ENCODE peak calls at places on chromosomes 13 and 19, in six cellular contexts. U, F, A, Q, O and C are unnamed samples.

GRCh38 chr19:57947419-57948134 is at the start of gene ZNF256:
- DNase-seq in Q (peak; percentile 92), A (peak; percentile 97), O (peak; percentile 98), F (peak; percentile 95), U (peak; percentile 93), C (peak; percentile 92)

GRCh38 chr19:14416743-14417214 is 2.4 kb downstream of the DDX39A start:
- DNase-seq in Q (no peak), A (no peak), O (no peak), U (no peak), F (no peak), C (peak; percentile 37)

GRCh38 chr13:27264181-27264580 is 6.4 kb upstream of the RASL11A start:
- DNase-seq in U (peak; percentile 89), O (no peak), A (no peak), F (peak; percentile 84), Q (no peak), C (no peak)

GRCh38 chr19:19081642-19082151 is 17.9 kb downstream of the SLC25A42 start:
- DNase-seq in Q (no peak), F (no peak), U (peak; percentile 50), A (no peak), O (no peak), C (no peak)

GRCh38 chr13:47211106-47211505 is 314.3 kb upstream of the HTR2A start:
- DNase-seq in F (peak; percentile 17), O (peak; percentile 33), Q (no peak), U (peak; percentile 40), A (no peak), C (no peak)

GRCh38 chr19:17658666-17659065 is 29.5 kb downstream of the UNC13A start:
- DNase-seq in O (no peak), Q (no peak), A (no peak), U (no peak), F (no peak), C (no peak)

GRCh38 chr19:29215322-29215845 is 2.4 kb upstream of the UQCRFS1 start:
- DNase-seq in Q (no peak), F (no peak), O (no peak), A (no peak), U (no peak), C (no peak)

GRCh38 chr19:1847684-1848398 is 442 bp downstream of the REXO1 start:
- DNase-seq in U (peak; percentile 40), F (peak; percentile 88), Q (no peak), A (peak; percentile 65), O (no peak), C (peak; percentile 38)

GRCh38 chr19:29587059-29587458 is 19.0 kb upstream of the POP4 start:
- DNase-seq in O (no peak), A (no peak), Q (no peak), F (no peak), U (no peak), C (no peak)

GRCh38 chr13:101749584-101749983 is 297.1 kb downstream of the ITGBL1 start:
- DNase-seq in U (no peak), A (no peak), F (no peak), Q (no peak), O (no peak), C (no peak)

GRCh38 chr13:44188257-44188656 is 185.4 kb upstream of the SERP2 start:
- DNase-seq in A (no peak), F (peak; percentile 45), Q (no peak), U (peak; percentile 75), O (no peak), C (peak; percentile 79)

GRCh38 chr13:21020581-21020980 is 40.8 kb downstream of the LATS2 start:
- DNase-seq in U (no peak), A (no peak), Q (no peak), F (no peak), O (peak; percentile 14), C (no peak)

GRCh38 chr19:35716985-35717664 is 678 bp upstream of the KMT2B start:
- DNase-seq in U (peak; percentile 94), O (peak; percentile 95), A (peak; percentile 94), F (peak; percentile 97), Q (peak; percentile 95), C (peak; percentile 86)

GRCh38 chr19:3275068-3275582 is 50.7 kb downstream of the CELF5 start:
- DNase-seq in A (no peak), U (no peak), O (peak; percentile 88), Q (peak; percentile 69), F (peak; percentile 22), C (no peak)

GRCh38 chr13:21120191-21120590 is 56.2 kb downstream of the SKA3 start:
- DNase-seq in A (no peak), O (no peak), Q (no peak), U (no peak), F (no peak), C (no peak)

GRCh38 chr13:51623473-51623872 is 39.2 kb downstream of the WDFY2 start:
- DNase-seq in U (no peak), A (no peak), O (no peak), Q (no peak), F (no peak), C (no peak)

GRCh38 chr13:113874177-113874576 is 10.3 kb upstream of the GAS6 start:
- DNase-seq in U (no peak), O (no peak), Q (no peak), A (no peak), F (no peak), C (no peak)

GRCh38 chr13:24865158-24865557 is 101.2 kb downstream of the RNF17 start:
- DNase-seq in Q (no peak), O (no peak), F (peak; percentile 12), U (peak; percentile 4), A (no peak), C (no peak)

GRCh38 chr19:29245221-29245620 is 32.3 kb upstream of the UQCRFS1 start:
- DNase-seq in A (no peak), O (no peak), Q (no peak), F (no peak), U (no peak), C (no peak)

GRCh38 chr13:29125145-29125933 is 305.2 kb downstream of the MTUS2 start:
- DNase-seq in F (peak; percentile 62), Q (no peak), O (no peak), U (no peak), A (no peak), C (peak; percentile 27)

GRCh38 chr13:71864094-71864980 is 2.7 kb downstream of the DACH1 start:
- DNase-seq in O (peak; percentile 55), U (no peak), Q (no peak), A (peak; percentile 69), F (peak; percentile 84), C (no peak)

GRCh38 chr13:19606152-19606551 is 27.3 kb upstream of the MPHOSPH8 start:
- DNase-seq in A (no peak), F (no peak), U (peak; percentile 48), Q (no peak), O (no peak), C (no peak)

GRCh38 chr19:18204394-18205179 is 745 bp upstream of the RAB3A start:
- DNase-seq in Q (peak; percentile 90), O (no peak), U (no peak), A (peak; percentile 85), F (peak; percentile 77), C (peak; percentile 81)

DNA sequence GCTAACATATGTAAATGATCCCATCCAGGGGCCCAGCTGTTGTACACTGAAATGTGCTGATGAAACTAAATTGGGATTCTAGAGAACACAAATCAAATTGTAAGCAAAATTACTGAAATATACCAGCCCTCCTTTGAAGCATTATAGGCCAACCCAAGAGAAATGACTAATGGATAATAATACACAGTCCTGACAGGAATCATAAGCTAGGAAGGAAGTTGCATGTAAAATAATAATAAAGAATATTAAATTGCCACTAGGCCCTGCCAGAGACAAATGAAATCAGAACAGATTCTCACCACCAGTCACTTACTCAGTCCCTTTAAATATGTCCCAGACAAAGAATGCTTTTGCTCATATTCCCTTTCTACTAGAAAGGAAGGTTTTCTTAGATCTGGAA is 17.8 kb downstream of the KCTD12 start:
- DNase-seq in F (no peak), O (no peak), U (no peak), A (no peak), Q (no peak), C (no peak)
- H3K14ac ChIP-seq in F (no peak overlapping the region), O (no peak overlapping the region), U (no peak overlapping the region), A (no peak overlapping the region), Q (no peak overlapping the region), C (no peak overlapping the region)

GRCh38 chr13:33496336-33496735 is 210.8 kb upstream of the STARD13 start:
- DNase-seq in U (no peak), F (no peak), Q (no peak), O (no peak), A (no peak), C (no peak)

GRCh38 chr13:33494596-33495214 is 209.2 kb upstream of the STARD13 start:
- DNase-seq in Q (no peak), A (no peak), U (peak; percentile 97), O (no peak), F (peak; percentile 93), C (peak; percentile 46)

GRCh38 chr13:33490461-33491327 is 205.1 kb upstream of the STARD13 start:
- DNase-seq in F (no peak), Q (peak; percentile 12), O (peak; percentile 86), U (no peak), A (peak; percentile 73), C (no peak)

GRCh38 chr13:33497146-33497845 is 211.7 kb upstream of the STARD13 start:
- DNase-seq in A (no peak), U (peak; percentile 79), O (no peak), Q (no peak), F (peak; percentile 75), C (no peak)

GRCh38 chr13:33493672-33494365 is 208.3 kb upstream of the STARD13 start:
- DNase-seq in A (no peak), F (no peak), U (no peak), O (no peak), Q (no peak), C (no peak)
- H3K4me2 ChIP-seq in A (no peak overlapping the region), F (no peak overlapping the region), U (no peak overlapping the region), O (no peak overlapping the region), Q (no peak overlapping the region), C (no peak overlapping the region)

DNA sequence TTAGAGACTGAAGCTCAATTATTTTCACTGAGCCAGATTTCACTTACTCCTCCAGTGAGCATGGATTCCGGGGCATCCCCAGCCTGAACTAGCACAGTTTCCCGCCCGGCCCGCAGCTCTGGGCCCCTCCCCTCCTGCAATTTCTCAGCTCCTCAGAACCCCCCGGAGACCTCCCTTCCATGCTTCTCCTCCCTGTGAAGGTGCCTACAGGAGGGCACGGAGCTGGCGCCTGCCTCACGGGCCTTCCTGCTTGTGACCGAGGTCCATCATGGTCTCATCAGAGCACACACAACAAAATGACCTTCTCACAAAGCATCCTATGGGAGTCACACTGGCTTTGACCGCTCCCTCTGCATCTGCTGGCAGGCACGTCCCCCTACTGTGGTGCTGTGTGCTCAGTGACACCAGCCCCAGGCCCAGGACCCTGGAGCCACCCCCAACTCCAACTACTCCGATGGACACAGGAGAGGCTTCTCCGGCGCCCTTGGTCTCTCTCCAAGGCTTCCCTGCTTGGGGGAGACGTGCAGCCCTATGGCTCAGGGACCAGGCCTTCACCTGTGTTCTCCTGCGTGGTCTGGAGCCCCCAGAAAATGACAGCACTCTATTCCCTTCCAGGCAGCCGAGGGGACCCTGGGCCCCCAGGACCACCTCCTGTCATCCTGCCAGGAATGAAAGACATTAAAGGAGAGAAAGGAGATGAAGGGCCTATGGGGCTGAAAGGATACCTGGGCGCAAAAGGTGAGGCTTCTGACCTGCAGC is 77.1 kb downstream of the RAB20 start:
- DNase-seq in O (no peak), Q (no peak), U (no peak), F (no peak), A (no peak), C (no peak)
- H2AK5ac ChIP-seq in O (peak overlapping the region; percentile 86), Q (peak overlapping the region; percentile 41), U (no peak overlapping the region), F (peak overlapping the region; percentile 9), A (peak overlapping the region; percentile 99), C (peak overlapping the region; percentile 70)

GRCh38 chr13:40432018-40432978 is 234.1 kb downstream of the FOXO1 start:
- DNase-seq in A (no peak), O (no peak), U (no peak), Q (no peak), F (no peak), C (no peak)
- H3K14ac ChIP-seq in A (no peak overlapping the region), O (no peak overlapping the region), U (no peak overlapping the region), Q (no peak overlapping the region), F (no peak overlapping the region), C (no peak overlapping the region)